ENCODE peak calls at places on chromosomes 2 and 18, in eight cellular contexts. W is ureter; S is NCI-H1105 treated with DMSO at 0.1 percent for 48 hours; F is Ammon's horn; A is activated CD8-positive, alpha-beta memory T cell treated with anti-CD3 and anti-CD28 coated beads, Interleukin-2, amount 10 ng/mL, durations not matched to agents 7 days and 5 days; Q is activated T-cell treated with anti-CD3 and anti-CD28 coated beads, Interleukin-2, amount 50 U/mL, for 4 hours; C is HFF-Myc; E is memory B cell. U is an unnamed sample.

GRCh38 chr2:177669625-177670330 is 277.2 kb downstream of the AGPS start:
- DNase-seq in E (no peak), F (no peak), A (no peak), Q (no peak), C (no peak), W (no peak), S (no peak), U (no peak)

GRCh38 chr2:63698825-63699548 is 110.2 kb downstream of the MDH1 start:
- DNase-seq in E (no peak), C (peak; percentile 96), A (no peak), W (peak; percentile 51), F (peak; percentile 63), Q (no peak), S (peak; percentile 27), U (peak; percentile 33)

GRCh38 chr2:60230596-60230995 is 322.9 kb downstream of the BCL11A start:
- DNase-seq in A (no peak), F (no peak), E (no peak), W (no peak), S (no peak), Q (no peak), C (no peak), U (no peak)

GRCh38 chr18:10140461-10140911 is 226.7 kb downstream of the VAPA start:
- DNase-seq in E (no peak), W (no peak), S (no peak), C (no peak), A (no peak), Q (no peak), F (peak; percentile 27), U (peak; percentile 4)

GRCh38 chr2:217799553-217800432 is 203.0 kb downstream of the TNS1 start:
- DNase-seq in A (peak; percentile 33), C (no peak), W (no peak), Q (no peak), S (no peak), F (no peak), E (no peak), U (no peak)

GRCh38 chr2:242030858-242031257 is 161.3 kb downstream of the RTP5 start:
- DNase-seq in W (peak; percentile 2), F (no peak), S (no peak), A (no peak), E (no peak), Q (no peak), C (no peak), U (no peak)

GRCh38 chr2:194301946-194302345 is 1355.1 kb upstream of the SLC39A10 start:
- DNase-seq in A (no peak), C (no peak), W (no peak), S (peak; percentile 12), E (no peak), Q (no peak), F (no peak), U (no peak)

GRCh38 chr18:67517224-67517765 is 775 bp upstream of the DSEL start:
- DNase-seq in A (no peak), S (peak; percentile 74), C (no peak), F (peak; percentile 45), Q (peak; percentile 4), E (no peak), W (no peak), U (peak; percentile 61)

GRCh38 chr2:128549094-128549493 is 230.4 kb upstream of the HS6ST1 start:
- DNase-seq in E (no peak), S (no peak), W (no peak), F (no peak), A (peak; percentile 14), Q (no peak), C (no peak), U (no peak)

U was measured in midbrain.